ENCODE peak calls at places on chromosomes 12 and 14, in six cellular contexts. D is AML-193, A is T-helper 2 cell, Z is cerebellar cortex, M is pancreas, G is T-helper 9 cell. C is an unnamed sample.

GRCh38 chr12:107165581-107165980 is 72.2 kb upstream of the CRY1 start:
- DNase-seq in D (no peak), A (no peak), Z (no peak), M (no peak), G (no peak), C (no peak)

GRCh38 chr14:24425704-24426103 is 3.8 kb downstream of the CBLN3 start:
- DNase-seq in D (no peak), A (no peak), Z (peak), M (no peak), G (no peak), C (no peak)

GRCh38 chr14:100562751-100563150 is 24.5 kb downstream of the BEGAIN start:
- DNase-seq in D (no peak), A (no peak), Z (no peak), M (no peak), G (no peak), C (no peak)

GRCh38 chr14:64971890-64972785 is at the start of gene RAB15:
- DNase-seq in D (no peak), A (peak), Z (peak), M (peak), G (peak), C (no peak)

GRCh38 chr12:106248177-106248848 is 493 bp upstream of the CKAP4 start:
- DNase-seq in D (no peak), A (no peak), Z (peak), M (peak), G (no peak), C (peak)

GRCh38 chr12:47909839-47910465 is 5.2 kb upstream of the VDR start:
- DNase-seq in D (no peak), A (no peak), Z (no peak), M (no peak), G (no peak), C (no peak)

GRCh38 chr12:57476162-57476992 is 3.3 kb downstream of the ARHGAP9 start:
- DNase-seq in D (peak), A (peak), Z (no peak), M (no peak), G (peak), C (no peak)

GRCh38 chr14:21255385-21256101 is 13.7 kb downstream of the HNRNPC start:
- DNase-seq in D (no peak), A (no peak), Z (no peak), M (no peak), G (no peak), C (no peak)

GRCh38 chr14:101812071-101812470 is 50.6 kb downstream of the PPP2R5C start:
- DNase-seq in D (no peak), A (no peak), Z (no peak), M (peak), G (peak), C (no peak)

GRCh38 chr12:67534671-67535070 is 113.9 kb upstream of the DYRK2 start:
- DNase-seq in D (no peak), A (no peak), Z (no peak), M (no peak), G (no peak), C (no peak)

GRCh38 chr12:6332459-6332858 is 9.4 kb downstream of the TNFRSF1A start:
- DNase-seq in D (no peak), A (no peak), Z (no peak), M (no peak), G (no peak), C (no peak)

GRCh38 chr14:72549848-72550247 is 344.1 kb downstream of the DPF3 start:
- DNase-seq in D (no peak), A (no peak), Z (no peak), M (no peak), G (no peak), C (no peak)

GRCh38 chr12:104181313-104181712 is 34.3 kb upstream of the TXNRD1 start:
- DNase-seq in D (no peak), A (no peak), Z (no peak), M (no peak), G (no peak), C (no peak)

GRCh38 chr12:3135522-3136461 is 58.6 kb downstream of the TSPAN9 start:
- DNase-seq in D (peak), A (no peak), Z (peak), M (no peak), G (no peak), C (peak)

GRCh38 chr14:26719514-26719913 is 121.7 kb upstream of the NOVA1 start:
- DNase-seq in D (no peak), A (no peak), Z (no peak), M (no peak), G (no peak), C (no peak)

GRCh38 chr12:86600664-86601231 is 344.6 kb upstream of the MGAT4C start:
- DNase-seq in D (no peak), A (no peak), Z (no peak), M (peak), G (no peak), C (no peak)

GRCh38 chr14:23056956-23057756 is at the start of gene CDH24:
- DNase-seq in D (no peak), A (peak), Z (peak), M (peak), G (peak), C (peak)

GRCh38 chr12:104866286-104866685 is 91.8 kb downstream of the SLC41A2 start:
- DNase-seq in D (no peak), A (no peak), Z (no peak), M (no peak), G (no peak), C (no peak)

GRCh38 chr12:78680596-78680995 is 184.0 kb upstream of the SYT1 start:
- DNase-seq in D (no peak), A (no peak), Z (no peak), M (no peak), G (no peak), C (no peak)

GRCh38 chr14:33954016-33954598 is 3.2 kb upstream of the EGLN3 start:
- DNase-seq in D (no peak), A (no peak), Z (no peak), M (no peak), G (no peak), C (no peak)

GRCh38 chr14:63852817-63853730 is at the start of gene SYNE2:
- DNase-seq in D (no peak), A (peak), Z (peak), M (peak), G (peak), C (peak)

GRCh38 chr12:124381454-124382207 is 86.7 kb downstream of the RFLNA start:
- DNase-seq in D (no peak), A (no peak), Z (peak), M (peak), G (no peak), C (peak)

GRCh38 chr12:57693317-57693658 is 644 bp upstream of the OS9 start:
- DNase-seq in D (no peak), A (no peak), Z (no peak), M (peak), G (no peak), C (no peak)

GRCh38 chr14:51616724-51617409 is 34.8 kb upstream of the FRMD6 start:
- DNase-seq in D (no peak), A (no peak), Z (peak), M (no peak), G (no peak), C (peak)

GRCh38 chr12:130650131-130650530 is 66.0 kb downstream of the RIMBP2 start:
- DNase-seq in D (no peak), A (no peak), Z (no peak), M (no peak), G (no peak), C (no peak)

GRCh38 chr14:48035836-48036235 is 360.4 kb upstream of the MDGA2 start:
- DNase-seq in D (no peak), A (no peak), Z (no peak), M (no peak), G (no peak), C (no peak)

GRCh38 chr12:90938451-90938850 is 16.5 kb downstream of the CCER1 start:
- DNase-seq in D (no peak), A (no peak), Z (no peak), M (no peak), G (no peak), C (no peak)

GRCh38 chr14:55580401-55581010 is 499 bp downstream of the KTN1 start:
- DNase-seq in D (no peak), A (peak), Z (no peak), M (peak), G (peak), C (peak)